ENCODE peak calls at places on chromosomes 16 and 17, in seven cellular contexts. C, J, V, W, E, X and P are unnamed samples.

GRCh38 chr17:52751051-52751450 is 592.5 kb upstream of the CA10 start:
- DNase-seq in E (no peak), X (no peak), C (no peak), W (no peak), V (no peak), J (no peak), P (no peak)

GRCh38 chr16:80670170-80670865 is 129.5 kb downstream of the DYNLRB2 start:
- DNase-seq in E (no peak), W (no peak), V (no peak), J (no peak), X (no peak), C (no peak), P (no peak)

GRCh38 chr16:81505011-81505660 is 60.5 kb downstream of the CMIP start:
- DNase-seq in C (no peak), J (no peak), E (peak; percentile 58), X (no peak), V (no peak), W (peak; percentile 86), P (peak; percentile 25)

GRCh38 chr17:54891176-54891821 is 9.4 kb upstream of the TOM1L1 start:
- DNase-seq in C (no peak), E (peak; percentile 62), W (peak; percentile 64), V (peak; percentile 64), X (no peak), J (no peak), P (peak; percentile 75)

GRCh38 chr17:44781553-44782348 is 23.0 kb downstream of the ADAM11 start:
- DNase-seq in J (no peak), E (peak; percentile 47), X (peak; percentile 56), W (no peak), V (no peak), C (peak; percentile 62), P (no peak)

GRCh38 chr17:45366049-45366448 is 49.2 kb upstream of the MAP3K14 start:
- DNase-seq in W (no peak), X (peak; percentile 14), C (no peak), J (no peak), E (no peak), V (no peak), P (no peak)

GRCh38 chr17:80422276-80422675 is 7.3 kb downstream of the ENDOV start:
- DNase-seq in C (no peak), E (no peak), V (no peak), W (no peak), J (no peak), X (peak; percentile 71), P (no peak)

GRCh38 chr17:2064980-2065785 is 10.3 kb downstream of the HIC1 start:
- DNase-seq in C (peak; percentile 64), V (no peak), W (no peak), E (peak; percentile 81), J (no peak), X (peak; percentile 90), P (peak; percentile 68)

GRCh38 chr16:30064746-30065111 is 831 bp upstream of the ALDOA start:
- DNase-seq in W (no peak), J (no peak), E (peak; percentile 88), X (no peak), C (peak; percentile 42), V (no peak), P (no peak)

GRCh38 chr16:31064882-31065461 is 9.1 kb downstream of the ZNF668 start:
- DNase-seq in E (no peak), J (no peak), X (no peak), V (no peak), C (peak; percentile 65), W (peak; percentile 79), P (no peak)